ENCODE peak calls at places on chromosomes 5 and 9, in seven cellular contexts. One of them, this sample, is unnamed.
A peak's percentile ranks its signal among the peaks of the same experiment; 100 is the strongest.

GRCh38 chr5:73278693-73279092 is 105.7 kb downstream of the TMEM174 start:
- DNase-seq in NCI-H1092 treated with DMSO at 0.1 percent for 48 hours: no peak
- DNase-seq in NCI-H82: no peak
- DNase-seq in DMS 273 treated with DMSO at 0.1 percent for 48 hours: peak; percentile 54
- DNase-seq in SJSA1: no peak
- DNase-seq in AG04450: no peak
- DNase-seq in midbrain: no peak
- DNase-seq in this sample: peak; percentile 18

GRCh38 chr9:444528-444927 is 229.9 kb downstream of the DOCK8 start:
- DNase-seq in NCI-H1092 treated with DMSO at 0.1 percent for 48 hours: no peak
- DNase-seq in NCI-H82: no peak
- DNase-seq in DMS 273 treated with DMSO at 0.1 percent for 48 hours: no peak
- DNase-seq in SJSA1: no peak
- DNase-seq in AG04450: no peak
- DNase-seq in midbrain: no peak
- DNase-seq in this sample: no peak

GRCh38 chr9:95091574-95091970 is 225.9 kb downstream of the FANCC start:
- DNase-seq in NCI-H1092 treated with DMSO at 0.1 percent for 48 hours: no peak
- DNase-seq in NCI-H82: no peak
- DNase-seq in DMS 273 treated with DMSO at 0.1 percent for 48 hours: no peak
- DNase-seq in SJSA1: peak; percentile 85
- DNase-seq in AG04450: no peak
- DNase-seq in midbrain: no peak
- DNase-seq in this sample: no peak

GRCh38 chr5:150640311-150641005 is at the start of gene SYNPO:
- DNase-seq in NCI-H1092 treated with DMSO at 0.1 percent for 48 hours: no peak
- DNase-seq in NCI-H82: no peak
- DNase-seq in DMS 273 treated with DMSO at 0.1 percent for 48 hours: peak; percentile 20
- DNase-seq in SJSA1: peak; percentile 89
- DNase-seq in AG04450: peak; percentile 80
- DNase-seq in midbrain: no peak
- DNase-seq in this sample: no peak

GRCh38 chr5:45288746-45289145 is 407.4 kb downstream of the HCN1 start:
- DNase-seq in NCI-H1092 treated with DMSO at 0.1 percent for 48 hours: no peak
- DNase-seq in NCI-H82: no peak
- DNase-seq in DMS 273 treated with DMSO at 0.1 percent for 48 hours: no peak
- DNase-seq in SJSA1: no peak
- DNase-seq in AG04450: no peak
- DNase-seq in midbrain: no peak
- DNase-seq in this sample: no peak

GRCh38 chr5:127839072-127839471 is 135.9 kb downstream of the CCDC192 start:
- DNase-seq in NCI-H1092 treated with DMSO at 0.1 percent for 48 hours: no peak
- DNase-seq in NCI-H82: no peak
- DNase-seq in DMS 273 treated with DMSO at 0.1 percent for 48 hours: no peak
- DNase-seq in SJSA1: no peak
- DNase-seq in AG04450: no peak
- DNase-seq in midbrain: no peak
- DNase-seq in this sample: no peak

GRCh38 chr9:82404484-82405280 is 416.1 kb downstream of the SPATA31D1 start:
- DNase-seq in NCI-H1092 treated with DMSO at 0.1 percent for 48 hours: no peak
- DNase-seq in NCI-H82: no peak
- DNase-seq in DMS 273 treated with DMSO at 0.1 percent for 48 hours: peak; percentile 56
- DNase-seq in SJSA1: no peak
- DNase-seq in AG04450: no peak
- DNase-seq in midbrain: no peak
- DNase-seq in this sample: no peak

GRCh38 chr9:27473135-27473534 is 51.0 kb upstream of the IFNK start:
- DNase-seq in NCI-H1092 treated with DMSO at 0.1 percent for 48 hours: no peak
- DNase-seq in NCI-H82: peak; percentile 75
- DNase-seq in DMS 273 treated with DMSO at 0.1 percent for 48 hours: peak; percentile 70
- DNase-seq in SJSA1: no peak
- DNase-seq in AG04450: no peak
- DNase-seq in midbrain: peak; percentile 37
- DNase-seq in this sample: no peak

GRCh38 chr9:137441289-137441934 is at the start of gene ENTPD8:
- DNase-seq in NCI-H1092 treated with DMSO at 0.1 percent for 48 hours: peak; percentile 55
- DNase-seq in NCI-H82: peak; percentile 78
- DNase-seq in DMS 273 treated with DMSO at 0.1 percent for 48 hours: no peak
- DNase-seq in SJSA1: no peak
- DNase-seq in AG04450: no peak
- DNase-seq in midbrain: no peak
- DNase-seq in this sample: peak; percentile 76

GRCh38 chr5:168314735-168315411 is 23.4 kb downstream of the WWC1 start:
- DNase-seq in NCI-H1092 treated with DMSO at 0.1 percent for 48 hours: no peak
- DNase-seq in NCI-H82: no peak
- DNase-seq in DMS 273 treated with DMSO at 0.1 percent for 48 hours: no peak
- DNase-seq in SJSA1: peak; percentile 92
- DNase-seq in AG04450: peak; percentile 84
- DNase-seq in midbrain: no peak
- DNase-seq in this sample: no peak

GRCh38 chr5:107402881-107403280 is 267.9 kb downstream of the EFNA5 start:
- DNase-seq in NCI-H1092 treated with DMSO at 0.1 percent for 48 hours: peak; percentile 70
- DNase-seq in NCI-H82: no peak
- DNase-seq in DMS 273 treated with DMSO at 0.1 percent for 48 hours: peak; percentile 95
- DNase-seq in SJSA1: no peak
- DNase-seq in AG04450: no peak
- DNase-seq in midbrain: no peak
- DNase-seq in this sample: peak; percentile 26

GRCh38 chr9:35380016-35380415 is 109.9 kb upstream of the RUSC2 start:
- DNase-seq in NCI-H1092 treated with DMSO at 0.1 percent for 48 hours: no peak
- DNase-seq in NCI-H82: no peak
- DNase-seq in DMS 273 treated with DMSO at 0.1 percent for 48 hours: no peak
- DNase-seq in SJSA1: no peak
- DNase-seq in AG04450: no peak
- DNase-seq in midbrain: no peak
- DNase-seq in this sample: no peak

GRCh38 chr5:83077662-83078261 is 415 bp downstream of the XRCC4 start:
- DNase-seq in NCI-H1092 treated with DMSO at 0.1 percent for 48 hours: no peak
- DNase-seq in NCI-H82: peak; percentile 30
- DNase-seq in DMS 273 treated with DMSO at 0.1 percent for 48 hours: no peak
- DNase-seq in SJSA1: no peak
- DNase-seq in AG04450: no peak
- DNase-seq in midbrain: no peak
- DNase-seq in this sample: no peak

GRCh38 chr5:154986151-154986550 is 27.4 kb upstream of the KIF4B start:
- DNase-seq in NCI-H1092 treated with DMSO at 0.1 percent for 48 hours: no peak
- DNase-seq in NCI-H82: no peak
- DNase-seq in DMS 273 treated with DMSO at 0.1 percent for 48 hours: no peak
- DNase-seq in SJSA1: no peak
- DNase-seq in AG04450: no peak
- DNase-seq in midbrain: no peak
- DNase-seq in this sample: no peak

GRCh38 chr9:92032891-92033290 is 82.3 kb downstream of the SPTLC1 start:
- DNase-seq in NCI-H1092 treated with DMSO at 0.1 percent for 48 hours: no peak
- DNase-seq in NCI-H82: no peak
- DNase-seq in DMS 273 treated with DMSO at 0.1 percent for 48 hours: no peak
- DNase-seq in SJSA1: no peak
- DNase-seq in AG04450: no peak
- DNase-seq in midbrain: no peak
- DNase-seq in this sample: no peak

GRCh38 chr5:170168797-170169196 is 63.1 kb downstream of the FOXI1 start:
- DNase-seq in NCI-H1092 treated with DMSO at 0.1 percent for 48 hours: no peak
- DNase-seq in NCI-H82: no peak
- DNase-seq in DMS 273 treated with DMSO at 0.1 percent for 48 hours: no peak
- DNase-seq in SJSA1: no peak
- DNase-seq in AG04450: no peak
- DNase-seq in midbrain: no peak
- DNase-seq in this sample: no peak

GRCh38 chr9:125659954-125660353 is 47.1 kb downstream of the MAPKAP1 start:
- DNase-seq in NCI-H1092 treated with DMSO at 0.1 percent for 48 hours: no peak
- DNase-seq in NCI-H82: no peak
- DNase-seq in DMS 273 treated with DMSO at 0.1 percent for 48 hours: no peak
- DNase-seq in SJSA1: no peak
- DNase-seq in AG04450: no peak
- DNase-seq in midbrain: no peak
- DNase-seq in this sample: no peak

GRCh38 chr5:143562935-143563334 is 159.4 kb upstream of the NR3C1 start:
- DNase-seq in NCI-H1092 treated with DMSO at 0.1 percent for 48 hours: no peak
- DNase-seq in NCI-H82: no peak
- DNase-seq in DMS 273 treated with DMSO at 0.1 percent for 48 hours: no peak
- DNase-seq in SJSA1: no peak
- DNase-seq in AG04450: no peak
- DNase-seq in midbrain: no peak
- DNase-seq in this sample: peak; percentile 68

GRCh38 chr9:38047301-38048251 is 21.5 kb downstream of the SHB start:
- DNase-seq in NCI-H1092 treated with DMSO at 0.1 percent for 48 hours: no peak
- DNase-seq in NCI-H82: no peak
- DNase-seq in DMS 273 treated with DMSO at 0.1 percent for 48 hours: no peak
- DNase-seq in SJSA1: peak; percentile 89
- DNase-seq in AG04450: peak; percentile 72
- DNase-seq in midbrain: peak; percentile 57
- DNase-seq in this sample: peak; percentile 62

GRCh38 chr5:10746711-10747110 is 14.3 kb downstream of the DAP start:
- DNase-seq in NCI-H1092 treated with DMSO at 0.1 percent for 48 hours: no peak
- DNase-seq in NCI-H82: no peak
- DNase-seq in DMS 273 treated with DMSO at 0.1 percent for 48 hours: no peak
- DNase-seq in SJSA1: no peak
- DNase-seq in AG04450: no peak
- DNase-seq in midbrain: peak; percentile 37
- DNase-seq in this sample: peak; percentile 98